ENCODE peak calls at places on chromosomes 6 and 20, in six cellular contexts. D is effector memory CD4-positive, alpha-beta T cell; U is HL-60; O is IMR-90; C is brain microvascular endothelial cell; M is PC-3. X is an unnamed sample.

GRCh38 chr20:17841751-17842191 is 126.8 kb downstream of the SNX5 start:
- DNase-seq in D (no peak), U (no peak), O (peak; percentile 80), C (no peak), M (no peak), X (no peak)

GRCh38 chr20:35215066-35215956 is 11.2 kb upstream of the MMP24 start:
- DNase-seq in D (no peak), U (no peak), O (peak; percentile 79), C (no peak), M (peak; percentile 89), X (no peak)

GRCh38 chr6:111939902-111940301 is 66.7 kb upstream of the FYN start:
- DNase-seq in D (no peak), U (no peak), O (no peak), C (no peak), M (no peak), X (no peak)

GRCh38 chr6:121666809-121667208 is 231.4 kb downstream of the GJA1 start:
- DNase-seq in D (no peak), U (no peak), O (peak; percentile 93), C (peak; percentile 73), M (peak; percentile 78), X (no peak)

GRCh38 chr6:133055527-133055966 is 185.6 kb upstream of the EYA4 start:
- DNase-seq in D (no peak), U (no peak), O (no peak), C (no peak), M (no peak), X (no peak)

GRCh38 chr6:67129780-67130179 is 1422.8 kb upstream of the EYS start:
- DNase-seq in D (no peak), U (no peak), O (no peak), C (no peak), M (no peak), X (no peak)

GRCh38 chr6:9186148-9186547 is 750.8 kb upstream of the SLC35B3 start:
- DNase-seq in D (no peak), U (peak; percentile 1), O (no peak), C (no peak), M (no peak), X (no peak)

GRCh38 chr6:20877008-20877937 is 343.0 kb downstream of the CDKAL1 start:
- DNase-seq in D (no peak), U (no peak), O (peak; percentile 97), C (peak; percentile 90), M (peak; percentile 98), X (peak; percentile 1)

GRCh38 chr6:111530777-111531176 is 47.8 kb upstream of the REV3L start:
- DNase-seq in D (no peak), U (no peak), O (no peak), C (no peak), M (no peak), X (no peak)

GRCh38 chr6:1110935-1111334 is 201.0 kb upstream of the FOXQ1 start:
- DNase-seq in D (no peak), U (no peak), O (no peak), C (no peak), M (peak; percentile 27), X (no peak)
- H3K27me3 ChIP-seq in D (no peaks in the 10 kb centered on the region), U (no peaks in the 10 kb centered on the region), O (no peaks in the 10 kb centered on the region), C (no peaks in the 10 kb centered on the region), M (peaks cover 72% of the 10 kb centered on the region), X (no peaks in the 10 kb centered on the region)

GRCh38 chr6:169811072-169811471 is 59.6 kb downstream of the ERMARD start:
- DNase-seq in D (no peak), U (no peak), O (no peak), C (no peak), M (no peak), X (no peak)
- H3K27me3 ChIP-seq in D (no peaks in the 10 kb centered on the region), U (peaks cover 4% of the 10 kb centered on the region), O (peaks cover 18% of the 10 kb centered on the region), C (no peaks in the 10 kb centered on the region), M (no peaks in the 10 kb centered on the region), X (no peaks in the 10 kb centered on the region)

DNA sequence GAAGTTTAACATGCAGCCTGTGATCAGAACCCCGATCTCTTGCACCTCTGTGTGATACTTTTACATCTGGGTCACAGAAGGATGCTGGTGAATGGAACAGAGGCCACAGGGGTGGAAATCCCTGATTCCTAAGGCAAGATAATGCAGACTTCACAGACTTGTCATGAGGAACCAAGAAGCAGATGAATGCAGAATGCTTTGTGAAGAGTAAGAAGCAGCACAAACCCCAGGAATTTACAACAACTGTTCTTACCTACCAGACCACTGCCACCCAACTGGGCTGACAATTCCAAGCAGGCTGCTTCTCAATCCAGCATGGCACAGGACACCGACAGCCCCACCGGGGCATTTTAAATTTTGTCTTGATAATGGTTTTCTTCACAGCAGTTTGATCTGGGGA is 113.2 kb upstream of the CD93 start:
- DNase-seq in D (no peak), U (no peak), O (no peak), C (no peak), M (no peak), X (no peak)
- H3K27me3 ChIP-seq in D (no peaks in the 10 kb centered on the region), U (no peaks in the 10 kb centered on the region), O (peaks cover 38% of the 10 kb centered on the region), C (no peaks in the 10 kb centered on the region), M (no peaks in the 10 kb centered on the region), X (no peaks in the 10 kb centered on the region)

GRCh38 chr20:676967-677366 is 1.4 kb upstream of the SCRT2 start:
- DNase-seq in D (no peak), U (no peak), O (no peak), C (no peak), M (no peak), X (no peak)

GRCh38 chr20:673606-674005 is 2.0 kb downstream of the SCRT2 start:
- DNase-seq in D (no peak), U (no peak), O (no peak), C (no peak), M (no peak), X (no peak)

GRCh38 chr20:675453-676314 is at the start of gene SCRT2:
- DNase-seq in D (no peak), U (peak; percentile 38), O (peak; percentile 65), C (peak; percentile 38), M (peak; percentile 83), X (no peak)

GRCh38 chr20:674936-675452 is 608 bp downstream of the SCRT2 start:
- DNase-seq in D (no peak), U (no peak), O (no peak), C (no peak), M (no peak), X (no peak)

GRCh38 chr20:676315-676937 is 824 bp upstream of the SCRT2 start:
- DNase-seq in D (no peak), U (peak; percentile 30), O (no peak), C (no peak), M (no peak), X (no peak)
- H3K27me3 ChIP-seq in D (peaks cover 52% of the 10 kb centered on the region), U (peaks cover 35% of the 10 kb centered on the region), O (peaks cover 54% of the 10 kb centered on the region), C (peaks cover 43% of the 10 kb centered on the region), M (peaks cover 83% of the 10 kb centered on the region), X (peaks cover 100% of the 10 kb centered on the region)

GRCh38 chr20:32970973-32971300 is 33.3 kb downstream of the SUN5 start:
- DNase-seq in D (no peak), U (no peak), O (no peak), C (no peak), M (no peak), X (no peak)

GRCh38 chr20:32971703-32972161 is 32.5 kb downstream of the SUN5 start:
- DNase-seq in D (no peak), U (no peak), O (no peak), C (no peak), M (no peak), X (no peak)

GRCh38 chr20:32968833-32969241 is 35.4 kb downstream of the SUN5 start:
- DNase-seq in D (no peak), U (no peak), O (no peak), C (no peak), M (no peak), X (no peak)

GRCh38 chr20:32969356-32970114 is 34.7 kb downstream of the SUN5 start:
- DNase-seq in D (no peak), U (no peak), O (no peak), C (no peak), M (no peak), X (no peak)

DNA sequence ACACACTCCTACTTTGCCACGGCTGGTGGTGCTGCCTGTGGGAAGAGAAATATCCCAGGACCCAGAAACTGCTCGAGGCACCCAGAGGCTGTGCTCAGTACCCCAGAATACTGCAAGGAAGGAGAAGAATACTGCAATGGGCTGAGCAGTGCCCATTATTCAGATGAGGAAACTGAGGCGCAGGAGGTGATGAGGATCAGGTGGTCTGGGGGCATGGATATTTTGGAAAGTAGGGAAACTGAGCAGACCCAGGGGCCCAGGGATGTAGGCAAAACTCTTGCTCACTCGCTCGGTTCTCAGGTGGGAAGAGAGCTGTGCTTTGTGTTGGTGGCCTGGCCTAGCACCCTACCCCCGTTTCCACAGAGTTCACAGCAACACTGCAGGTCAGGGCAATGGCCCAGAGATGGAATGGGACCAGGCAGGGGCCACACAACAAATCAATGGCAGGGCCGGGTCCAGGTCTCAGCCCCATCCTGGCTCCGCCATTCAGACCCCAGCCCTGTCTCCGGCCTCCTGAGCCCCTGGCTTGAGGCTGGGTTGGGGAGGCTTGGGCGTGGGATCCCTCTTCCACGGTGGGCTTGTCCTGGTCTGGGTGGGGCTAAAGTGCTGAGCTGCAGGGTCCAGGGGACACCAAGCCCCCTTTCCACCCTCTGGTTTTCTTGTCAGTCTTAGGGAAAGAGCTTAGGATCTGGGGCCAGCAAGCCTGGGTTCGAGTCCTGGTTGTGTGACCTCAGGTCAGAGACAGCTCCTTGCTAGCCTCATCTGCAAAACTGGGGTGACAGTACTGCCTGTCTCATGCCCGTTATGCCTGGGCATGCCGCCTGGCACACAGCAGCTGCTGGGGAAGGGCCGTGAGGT is 33.9 kb downstream of the SUN5 start:
- DNase-seq in D (no peak), U (no peak), O (no peak), C (no peak), M (no peak), X (no peak)
- H3K27me3 ChIP-seq in D (no peaks in the 10 kb centered on the region), U (no peaks in the 10 kb centered on the region), O (peaks cover 18% of the 10 kb centered on the region), C (no peaks in the 10 kb centered on the region), M (peaks cover 48% of the 10 kb centered on the region), X (no peaks in the 10 kb centered on the region)

GRCh38 chr20:63317061-63317460 is 24.1 kb downstream of the COL20A1 start:
- DNase-seq in D (no peak), U (no peak), O (no peak), C (no peak), M (no peak), X (no peak)

GRCh38 chr20:63314566-63315239 is 21.7 kb downstream of the COL20A1 start:
- DNase-seq in D (no peak), U (no peak), O (no peak), C (no peak), M (no peak), X (no peak)

GRCh38 chr20:63316502-63316921 is 23.5 kb downstream of the COL20A1 start:
- DNase-seq in D (no peak), U (no peak), O (no peak), C (no peak), M (no peak), X (no peak)

GRCh38 chr20:63315240-63315981 is 22.4 kb downstream of the COL20A1 start:
- DNase-seq in D (no peak), U (no peak), O (no peak), C (no peak), M (no peak), X (no peak)

DNA sequence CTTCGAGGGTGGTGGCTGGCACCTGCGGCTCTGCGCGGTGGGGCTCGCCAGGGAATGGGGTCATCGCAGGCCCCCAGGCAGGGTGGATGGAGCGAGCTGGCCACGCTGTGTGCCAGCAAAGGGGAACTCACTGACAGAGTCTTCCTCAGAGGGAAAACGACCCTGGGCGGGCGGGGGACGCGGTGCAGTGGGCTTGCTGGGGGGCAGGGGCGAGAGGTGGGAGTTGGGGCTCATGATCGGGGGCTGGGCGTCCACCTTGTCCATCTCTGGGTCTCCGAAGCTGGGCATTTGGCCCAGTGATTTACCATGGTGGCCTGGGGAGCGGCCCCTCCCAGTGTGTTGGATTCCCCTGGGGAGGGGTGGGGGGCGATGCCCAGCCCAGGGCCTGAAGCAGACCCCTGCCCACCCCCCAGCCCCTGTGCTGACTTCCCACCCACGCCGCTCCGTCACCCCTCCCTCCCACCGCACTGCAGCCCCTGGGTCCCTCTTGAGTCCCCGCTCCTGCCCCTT is 23.1 kb downstream of the COL20A1 start:
- DNase-seq in D (no peak), U (no peak), O (no peak), C (no peak), M (no peak), X (no peak)
- H3K27me3 ChIP-seq in D (no peaks in the 10 kb centered on the region), U (no peaks in the 10 kb centered on the region), O (peaks cover 19% of the 10 kb centered on the region), C (no peaks in the 10 kb centered on the region), M (no peaks in the 10 kb centered on the region), X (no peaks in the 10 kb centered on the region)

GRCh38 chr6:108157234-108157971 is 8.4 kb upstream of the NR2E1 start:
- DNase-seq in D (no peak), U (no peak), O (no peak), C (no peak), M (no peak), X (no peak)
- H3K27me3 ChIP-seq in D (peaks cover 46% of the 10 kb centered on the region), U (peaks cover 84% of the 10 kb centered on the region), O (peaks cover 76% of the 10 kb centered on the region), C (peaks cover 86% of the 10 kb centered on the region), M (peaks cover 58% of the 10 kb centered on the region), X (peaks cover 50% of the 10 kb centered on the region)

X was measured in esophagus squamous epithelium.